ENCODE peak calls at places on chromosomes 13 and 19, in nine cellular contexts. X is fibroblast of the aortic adventitia, L is Panc1, A is endodermal cell, R is esophagus squamous epithelium, E is cardiac muscle cell, I is fibroblast of lung, N is breast epithelium, S is transverse colon. C is an unnamed sample.

GRCh38 chr19:51722492-51722891 is 1.3 kb downstream of the HAS1 start:
- DNase-seq in S (no peak), A (no peak), N (no peak), E (no peak), X (no peak), R (no peak), L (no peak), I (no peak), C (no peak)

GRCh38 chr13:109288151-109288709 is 498.2 kb downstream of the IRS2 start:
- DNase-seq in X (no peak), R (no peak), L (no peak), E (no peak), N (peak; percentile 20), S (no peak), A (no peak), I (peak; percentile 32), C (no peak)

GRCh38 chr13:90238433-90238832 is 1109.1 kb upstream of the MIR17HG start:
- DNase-seq in N (no peak), A (peak; percentile 51), X (peak; percentile 1), S (no peak), E (peak; percentile 75), L (no peak), R (no peak), I (peak; percentile 2), C (no peak)

GRCh38 chr13:33842207-33842606 is 24.3 kb downstream of the RFC3 start:
- DNase-seq in N (no peak), E (peak; percentile 25), R (no peak), L (no peak), I (no peak), S (no peak), X (no peak), A (no peak), C (no peak)

GRCh38 chr19:42023943-42024260 is 29.9 kb upstream of the ATP1A3 start:
- DNase-seq in L (no peak), E (no peak), N (no peak), I (no peak), X (no peak), S (no peak), A (no peak), R (no peak), C (no peak)

GRCh38 chr13:100674363-100674847 is at the start of gene TMTC4:
- DNase-seq in I (no peak), X (no peak), R (no peak), N (no peak), S (peak; percentile 32), E (no peak), L (no peak), A (no peak), C (no peak)

GRCh38 chr13:93364166-93364565 is 137.6 kb downstream of the GPC6 start:
- DNase-seq in E (peak; percentile 48), X (peak; percentile 59), I (peak; percentile 37), L (no peak), S (no peak), N (no peak), A (no peak), R (no peak), C (no peak)

GRCh38 chr13:106373304-106373988 is 162.0 kb downstream of the EFNB2 start:
- DNase-seq in I (peak; percentile 24), X (no peak), A (no peak), E (peak; percentile 10), L (no peak), N (no peak), S (no peak), R (no peak), C (no peak)

GRCh38 chr19:4374451-4375163 is 25.7 kb downstream of the SH3GL1 start:
- DNase-seq in N (no peak), X (peak; percentile 92), A (peak; percentile 76), E (peak; percentile 84), I (peak; percentile 95), S (peak; percentile 70), L (peak; percentile 53), R (no peak), C (no peak)

GRCh38 chr19:43743059-43743458 is 11.7 kb downstream of the SMG9 start:
- DNase-seq in E (peak; percentile 81), R (no peak), N (no peak), X (peak; percentile 77), I (no peak), S (no peak), A (no peak), L (no peak), C (no peak)

GRCh38 chr19:2550431-2551171 is 74.7 kb downstream of the GADD45B start:
- DNase-seq in A (peak; percentile 71), S (no peak), L (no peak), N (no peak), X (no peak), I (no peak), E (peak; percentile 26), R (no peak), C (no peak)

GRCh38 chr19:31068268-31068667 is 281.0 kb downstream of the TSHZ3 start:
- DNase-seq in L (no peak), E (no peak), I (no peak), N (no peak), R (no peak), S (no peak), X (no peak), A (no peak), C (no peak)

GRCh38 chr19:31058676-31059075 is 290.6 kb downstream of the TSHZ3 start:
- DNase-seq in L (no peak), S (no peak), R (no peak), X (no peak), I (no peak), A (no peak), N (no peak), E (no peak), C (no peak)

GRCh38 chr19:31066385-31066784 is 282.9 kb downstream of the TSHZ3 start:
- DNase-seq in S (no peak), L (peak; percentile 68), X (no peak), E (peak; percentile 14), N (no peak), I (peak; percentile 65), A (no peak), R (no peak), C (peak; percentile 74)

GRCh38 chr19:31070126-31070525 is 279.1 kb downstream of the TSHZ3 start:
- DNase-seq in E (no peak), S (no peak), N (no peak), L (no peak), R (no peak), A (no peak), I (peak; percentile 58), X (no peak), C (no peak)

DNA sequence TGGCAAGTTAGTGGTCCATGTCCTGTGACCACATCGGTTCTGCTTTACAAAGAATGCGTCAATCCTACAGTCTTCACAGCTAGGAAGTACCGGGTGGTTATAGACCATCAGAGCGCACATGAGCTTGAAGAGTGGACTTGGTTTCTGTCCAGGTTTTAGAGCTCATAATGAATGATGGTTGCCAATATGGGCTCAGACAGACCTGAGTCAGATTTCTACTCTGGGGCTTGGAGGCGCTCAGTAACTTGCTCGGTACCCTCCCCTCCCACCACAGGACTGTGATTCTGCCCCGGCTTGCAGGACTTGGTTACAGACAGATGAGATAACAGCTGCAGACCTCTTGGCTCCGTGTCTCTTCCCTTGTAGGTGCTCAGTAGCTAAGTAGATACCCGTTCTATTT is 284.8 kb downstream of the TSHZ3 start:
- DNase-seq in L (no peak), N (no peak), R (no peak), E (no peak), X (no peak), I (no peak), S (no peak), A (no peak), C (peak; percentile 58)
- TF ChIP-seq CTCF in L (no peak), N (no peak), R (no peak), E (no peak), X (no peak), I (no peak), S (no peak), A (no peak), C (no peak)

DNA sequence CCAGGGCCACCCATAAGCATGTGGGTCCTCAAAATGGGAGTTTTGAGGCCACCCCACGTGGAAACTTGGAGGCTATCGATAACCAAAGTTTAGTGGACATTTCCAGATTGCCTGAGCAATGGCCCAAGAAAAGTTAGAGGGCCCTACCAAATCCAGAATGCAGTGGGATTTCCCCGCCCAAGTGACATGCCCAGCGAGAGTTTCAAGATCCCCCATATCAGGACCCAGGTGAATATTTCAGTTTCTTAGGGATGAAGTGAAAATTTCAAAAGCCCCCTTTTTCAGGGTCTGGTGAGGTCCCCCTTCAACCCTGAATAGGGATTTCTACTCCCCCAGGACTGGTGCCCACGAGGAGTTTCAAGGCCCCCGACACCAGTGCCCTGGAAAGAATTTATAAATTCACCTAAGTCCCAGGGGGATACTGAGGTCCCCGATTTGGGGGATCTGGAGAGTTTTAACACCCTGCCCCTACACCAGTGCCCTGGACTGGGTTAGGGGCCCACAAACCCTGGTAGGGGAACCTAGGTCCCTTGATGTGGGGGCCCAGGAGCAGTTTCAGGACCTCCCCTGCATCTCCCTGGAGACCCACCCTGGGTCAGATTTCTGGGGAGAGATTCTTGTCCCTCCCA is 695 bp downstream of the BST2 start:
- DNase-seq in S (no peak), I (no peak), E (no peak), N (no peak), X (no peak), R (no peak), A (no peak), L (no peak), C (no peak)
- H3K4me3 ChIP-seq in S (peak overlapping the region; percentile 51), I (no peak overlapping the region), E (peak overlapping the region; percentile 27), N (peak overlapping the region; percentile 42), X (peak overlapping the region; percentile 31), R (peak overlapping the region; percentile 43), A (peak overlapping the region; percentile 98), L (peak overlapping the region; percentile 6), C (peak overlapping the region; percentile 45)

DNA sequence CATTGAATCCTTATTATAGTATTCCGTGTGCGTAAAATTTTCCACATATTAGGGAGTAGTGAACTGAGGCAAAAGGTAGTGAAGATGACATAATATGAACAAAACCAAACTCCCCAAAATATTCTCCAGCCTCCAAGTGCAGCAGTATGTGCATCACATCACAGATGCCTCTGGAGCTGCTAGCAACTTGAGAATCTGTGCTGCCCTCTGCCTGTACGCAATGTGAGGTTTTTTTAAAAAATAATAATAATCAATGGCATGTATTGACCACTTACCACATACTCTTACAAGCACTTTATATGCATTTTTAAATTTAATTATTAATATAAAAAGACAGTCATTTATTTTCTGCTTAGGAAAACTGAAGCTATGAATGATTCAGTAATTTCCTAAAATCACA is 583.0 kb upstream of the SPRY2 start:
- DNase-seq in X (no peak), E (peak; percentile 33), I (peak; percentile 62), R (no peak), A (no peak), L (no peak), N (no peak), S (no peak), C (no peak)
- TF ChIP-seq CTCF in X (no peak), E (peak; percentile 22), I (peak; percentile 46), R (no peak), A (peak; percentile 63), L (peak; percentile 39), N (no peak), S (no peak), C (peak; percentile 45)

DNA sequence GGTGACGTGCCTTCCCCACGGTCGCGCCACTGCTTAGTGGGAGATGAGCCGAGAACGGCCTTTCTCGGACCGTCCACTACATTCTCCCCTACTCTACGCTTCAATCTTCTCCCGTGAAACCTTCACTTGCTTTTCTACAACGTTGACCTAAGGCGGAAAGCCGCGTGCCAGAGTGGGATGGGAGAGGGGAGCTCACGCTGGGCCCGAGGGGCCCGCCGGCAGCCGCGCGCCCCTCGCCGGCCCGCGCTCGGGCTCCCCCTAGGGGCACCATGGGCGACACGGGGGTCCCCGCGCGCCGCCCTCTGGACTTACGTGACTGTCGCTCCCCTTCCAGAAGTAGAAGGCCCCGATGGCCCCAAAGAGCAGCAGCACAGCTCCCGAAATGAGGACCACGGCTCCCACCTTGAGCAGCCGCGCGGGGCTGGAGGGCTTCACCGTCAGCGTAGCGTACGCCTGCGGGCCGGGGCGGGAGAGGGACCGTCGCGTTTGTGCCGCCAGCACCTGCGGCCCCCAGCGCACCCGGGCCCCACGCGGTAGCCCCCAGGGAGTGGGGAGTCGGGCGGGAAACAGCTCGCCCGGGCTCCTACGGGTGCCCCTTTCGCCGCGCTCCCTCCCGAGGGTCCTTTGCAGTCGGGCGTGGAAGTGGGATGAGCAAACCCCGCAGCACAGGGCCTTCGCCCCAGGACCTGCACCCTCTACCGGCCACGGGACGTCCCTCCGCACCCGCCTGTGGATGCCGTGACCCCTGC is 727 bp downstream of the CNMD start:
- DNase-seq in E (peak; percentile 3), I (no peak), R (no peak), S (no peak), L (no peak), X (no peak), A (peak; percentile 87), N (no peak), C (no peak)
- H3K4me3 ChIP-seq in E (peak overlapping the region; percentile 41), I (no peak overlapping the region), R (peak overlapping the region; percentile 10), S (peak overlapping the region; percentile 43), L (no peak overlapping the region), X (peak overlapping the region; percentile 17), A (peak overlapping the region; percentile 67), N (peak overlapping the region; percentile 34), C (peak overlapping the region; percentile 27)

C was measured in epithelial cell of proximal tubule.